ENCODE peak calls at places on chromosomes 11 and 22, in four cellular contexts. T, U, I and O are unnamed samples.

GRCh38 chr22:22196018-22196533 is 48.5 kb upstream of the VPREB1 start:
- DNase-seq in T (no peak), U (no peak), I (no peak), O (no peak)

GRCh38 chr11:69455969-69456368 is 25.5 kb upstream of the LINC01488 start:
- DNase-seq in T (no peak), I (no peak), U (no peak), O (no peak)

GRCh38 chr11:60363542-60364525 is 14.5 kb upstream of the MS4A7 start:
- DNase-seq in U (peak), I (peak), T (peak), O (peak)

GRCh38 chr11:2263012-2263565 is 7.3 kb downstream of the ASCL2 start:
- DNase-seq in I (no peak), U (no peak), T (peak), O (no peak)

GRCh38 chr11:45025716-45026492 is 75.2 kb upstream of the TP53I11 start:
- DNase-seq in T (no peak), U (peak), I (no peak), O (peak)

GRCh38 chr11:110003426-110003825 is 89.8 kb upstream of the ZC3H12C start:
- DNase-seq in I (no peak), T (no peak), U (no peak), O (no peak)

GRCh38 chr22:47092896-47093311 is 330.5 kb downstream of the TBC1D22A start:
- DNase-seq in T (no peak), I (no peak), U (no peak), O (no peak)

GRCh38 chr11:112613051-112613972 is 347.9 kb upstream of the NCAM1 start:
- DNase-seq in I (no peak), T (no peak), U (peak), O (peak)

GRCh38 chr22:44147821-44148574 is 32.7 kb upstream of the PARVG start:
- DNase-seq in I (no peak), U (no peak), T (no peak), O (no peak)

GRCh38 chr22:43858156-43858895 is 4.0 kb downstream of the SULT4A1 start:
- DNase-seq in T (no peak), I (no peak), U (no peak), O (no peak)

GRCh38 chr11:89361738-89362137 is 129.4 kb downstream of the NOX4 start:
- DNase-seq in I (no peak), T (no peak), U (no peak), O (no peak)

GRCh38 chr11:108973402-108974119 is 308.7 kb downstream of the DDX10 start:
- DNase-seq in T (no peak), U (no peak), I (no peak), O (no peak)

GRCh38 chr11:60193687-60194433 is 11.0 kb upstream of the MS4A6A start:
- DNase-seq in U (peak), I (peak), T (peak), O (peak)

GRCh38 chr22:49867303-49868250 is 13.9 kb downstream of the ZBED4 start:
- DNase-seq in I (no peak), T (no peak), U (peak), O (no peak)

GRCh38 chr11:13440100-13440855 is 22.7 kb downstream of the BTBD10 start:
- DNase-seq in U (no peak), I (no peak), T (no peak), O (peak)
- TF ChIP-seq SMC3 in U (no peak), I (no peak), T (no peak), O (no peak)

GRCh38 chr22:26610072-26610958 is 7.5 kb downstream of the CRYBB1 start:
- DNase-seq in I (peak), T (no peak), U (no peak), O (no peak)
- TF ChIP-seq TAF1 in I (peak), T (no peak), U (no peak), O (no peak)

GRCh38 chr11:127491589-127491988 is 491.0 kb upstream of the KIRREL3 start:
- DNase-seq in T (no peak), U (no peak), I (no peak), O (no peak)
- TF ChIP-seq CTCF in T (no peak), U (no peak), I (no peak), O (no peak)

DNA sequence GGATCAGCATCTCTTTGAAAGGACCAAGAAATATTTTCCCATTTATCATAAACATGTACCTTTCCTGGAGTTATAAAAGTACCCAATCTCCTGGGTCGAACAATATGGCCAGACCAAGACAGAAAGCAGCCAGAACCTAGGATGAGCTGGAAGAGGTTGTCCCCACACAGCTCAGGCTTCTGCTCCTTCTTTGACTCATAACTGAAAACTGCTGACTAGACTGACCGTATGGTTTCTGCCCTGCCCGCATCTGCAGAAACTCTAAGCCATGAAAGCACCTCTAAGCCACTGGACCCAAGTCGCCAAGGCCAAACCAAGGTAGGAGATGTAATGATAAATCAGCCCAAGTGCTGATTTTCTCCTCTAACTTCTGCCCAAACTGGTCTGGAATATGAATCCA is 129.8 kb downstream of the OPCML start:
- DNase-seq in I (no peak), U (no peak), T (no peak), O (no peak)
- TF ChIP-seq SMC3 in I (no peak), U (no peak), T (no peak), O (no peak)

GRCh38 chr22:38628444-38628843 is 27.7 kb downstream of the FAM227A start:
- DNase-seq in U (no peak), I (no peak), T (no peak), O (no peak)

GRCh38 chr22:38638216-38638615 is 18.0 kb downstream of the FAM227A start:
- DNase-seq in U (no peak), T (no peak), I (no peak), O (no peak)

GRCh38 chr22:38629108-38629507 is 27.1 kb downstream of the FAM227A start:
- DNase-seq in T (no peak), I (no peak), U (no peak), O (no peak)

GRCh38 chr22:38631724-38632123 is 24.5 kb downstream of the FAM227A start:
- DNase-seq in I (no peak), U (no peak), T (no peak), O (no peak)

DNA sequence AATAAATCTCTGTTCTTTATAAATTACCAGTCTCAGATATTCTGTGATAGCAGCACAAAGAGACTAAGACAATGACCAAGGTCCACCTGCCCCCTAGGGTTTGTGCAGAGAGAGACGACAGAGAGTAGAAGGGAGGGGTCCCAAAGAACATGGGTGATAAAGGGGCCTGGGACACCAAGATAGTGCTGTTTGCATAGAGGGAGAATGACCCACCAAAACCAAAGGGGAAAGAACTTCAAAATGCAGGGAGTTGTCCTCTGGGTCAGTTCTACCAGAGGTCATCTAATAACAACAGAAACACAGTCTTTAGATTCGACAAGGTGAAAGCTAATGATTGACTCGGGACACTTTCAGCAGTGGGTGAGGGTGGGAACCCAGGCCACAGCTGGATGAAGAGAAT is 23.7 kb downstream of the FAM227A start:
- DNase-seq in I (no peak), T (peak), U (no peak), O (no peak)
- TF ChIP-seq TAF1 in I (no peak), T (no peak), U (no peak), O (no peak)

GRCh38 chr11:30733748-30734147 is 147.6 kb upstream of the MPPED2 start:
- DNase-seq in U (no peak), T (no peak), I (no peak), O (no peak)

GRCh38 chr11:30730011-30730410 is 143.9 kb upstream of the MPPED2 start:
- DNase-seq in U (no peak), T (no peak), I (no peak), O (no peak)

GRCh38 chr11:30741039-30741550 is 154.9 kb upstream of the MPPED2 start:
- DNase-seq in I (no peak), U (peak), T (no peak), O (no peak)

GRCh38 chr11:30740071-30740470 is 153.9 kb upstream of the MPPED2 start:
- DNase-seq in U (no peak), I (no peak), T (no peak), O (no peak)

DNA sequence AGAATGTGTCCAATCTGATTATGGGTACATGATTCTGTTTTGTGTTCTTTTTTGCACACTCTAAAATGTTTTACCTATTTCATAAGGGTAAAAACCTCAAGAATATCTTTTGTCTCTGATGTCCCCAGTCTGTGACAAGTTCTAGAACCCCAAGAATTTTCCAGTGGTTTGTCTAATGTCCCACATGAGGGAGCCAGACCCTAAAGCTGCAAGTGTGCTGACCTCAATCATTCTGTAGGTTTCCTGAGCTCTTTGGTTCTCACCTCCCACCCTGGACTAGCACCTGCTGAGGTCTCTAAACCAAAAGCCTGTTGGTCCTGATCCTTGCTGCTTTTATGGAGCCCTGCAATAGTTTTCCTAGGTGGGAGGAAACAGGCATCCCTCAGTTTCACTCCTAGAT is 149.8 kb upstream of the MPPED2 start:
- DNase-seq in U (no peak), I (no peak), T (no peak), O (no peak)
- TF ChIP-seq CTCF in U (no peak), I (no peak), T (no peak), O (no peak)

DNA sequence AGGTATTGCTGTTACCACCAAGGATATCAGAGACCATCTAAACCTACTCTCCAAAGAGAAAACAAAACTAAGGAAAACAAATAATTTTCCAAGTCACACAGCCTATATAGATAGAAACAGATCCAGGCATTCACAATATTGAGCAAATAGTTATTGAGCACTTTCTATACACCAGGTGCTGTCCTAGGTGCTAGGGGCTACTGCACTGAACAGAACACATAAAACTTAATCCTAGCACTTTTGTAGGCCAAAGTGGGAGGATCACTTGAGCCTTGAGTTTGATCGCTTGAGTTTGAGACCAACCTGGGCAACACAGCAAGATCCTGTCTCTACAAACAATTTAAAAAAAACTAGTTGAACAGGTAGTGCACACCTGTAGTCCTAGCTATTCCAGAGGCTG is 44.6 kb downstream of the SERGEF start:
- DNase-seq in T (no peak), I (no peak), U (no peak), O (no peak)
- TF ChIP-seq SMC3 in T (no peak), I (no peak), U (no peak), O (no peak)

GRCh38 chr11:130908770-130909625 is 7.3 kb downstream of the SNX19 start:
- DNase-seq in T (no peak), I (no peak), U (no peak), O (no peak)
- TF ChIP-seq TAF1 in T (no peak), I (no peak), U (no peak), O (no peak)